ENCODE peak calls at places on chromosomes 1 and 21, in nine cellular contexts. L, G, J, Y, R, H, V, Q and U are unnamed samples.

GRCh38 chr1:113035086-113035485 is 37.9 kb upstream of the LRIG2 start:
- DNase-seq in L (no peak), Y (no peak), J (no peak), V (no peak), G (no peak), R (no peak), Q (no peak), H (no peak), U (no peak)

GRCh38 chr1:226061793-226062557 is 541 bp upstream of the H3-3A start:
- DNase-seq in Y (no peak), J (peak; percentile 77), G (peak; percentile 91), V (peak; percentile 88), Q (peak; percentile 78), R (peak; percentile 87), H (peak; percentile 31), L (peak; percentile 89), U (peak; percentile 84)

GRCh38 chr1:43171312-43171875 is 696 bp downstream of the EBNA1BP2 start:
- DNase-seq in L (no peak), H (no peak), Q (peak; percentile 4), R (no peak), J (no peak), G (peak; percentile 36), Y (no peak), V (no peak), U (no peak)

GRCh38 chr1:116921301-116921885 is 11.7 kb downstream of the PTGFRN start:
- DNase-seq in Q (no peak), R (no peak), L (no peak), Y (no peak), J (no peak), V (no peak), H (no peak), G (no peak), U (no peak)

GRCh38 chr1:109918077-109918606 is 7.5 kb downstream of the CSF1 start:
- DNase-seq in J (no peak), G (no peak), H (no peak), R (no peak), Y (no peak), Q (peak; percentile 83), L (no peak), V (no peak), U (no peak)

GRCh38 chr1:152533327-152533938 is 19.2 kb downstream of the CRCT1 start:
- DNase-seq in Q (peak; percentile 2), G (no peak), L (no peak), H (no peak), R (peak; percentile 35), J (no peak), Y (peak; percentile 56), V (no peak), U (peak; percentile 71)

GRCh38 chr1:201096977-201097856 is 15.0 kb downstream of the CACNA1S start:
- DNase-seq in G (no peak), Y (no peak), J (no peak), H (no peak), V (no peak), R (no peak), L (no peak), Q (no peak), U (no peak)

GRCh38 chr1:230632273-230632873 is 9.9 kb upstream of the COG2 start:
- DNase-seq in H (no peak), V (no peak), R (peak; percentile 52), Q (peak; percentile 32), G (peak; percentile 70), L (no peak), J (no peak), Y (peak; percentile 52), U (peak; percentile 33)

GRCh38 chr1:101203812-101204540 is 32.8 kb upstream of the S1PR1 start:
- DNase-seq in R (no peak), G (peak; percentile 15), L (peak; percentile 53), H (no peak), Y (no peak), J (no peak), V (no peak), Q (peak; percentile 39), U (no peak)

GRCh38 chr21:43779660-43780059 is 3.6 kb upstream of the CSTB start:
- DNase-seq in Y (no peak), R (no peak), H (no peak), J (no peak), Q (no peak), L (no peak), V (no peak), G (no peak), U (no peak)

GRCh38 chr1:170634819-170635410 is 29.0 kb upstream of the PRRX1 start:
- DNase-seq in L (no peak), J (no peak), G (no peak), Q (no peak), V (no peak), R (no peak), Y (no peak), H (no peak), U (no peak)

GRCh38 chr1:182248721-182249120 is 142.9 kb downstream of the GLUL start:
- DNase-seq in V (no peak), H (no peak), J (no peak), Y (no peak), R (no peak), Q (no peak), L (no peak), G (no peak), U (no peak)

GRCh38 chr1:94614980-94615379 is 73.4 kb upstream of the F3 start:
- DNase-seq in J (no peak), V (peak; percentile 76), Q (peak; percentile 72), R (no peak), L (peak; percentile 38), Y (no peak), G (no peak), H (no peak), U (no peak)

GRCh38 chr1:94801919-94802546 is 18.1 kb upstream of the SLC44A3 start:
- DNase-seq in R (peak; percentile 34), H (no peak), V (peak; percentile 61), Y (peak; percentile 68), G (peak; percentile 63), J (no peak), L (peak; percentile 40), Q (peak; percentile 96), U (no peak)

GRCh38 chr1:15736035-15736665 is at the start of gene SLC25A34:
- DNase-seq in V (peak; percentile 93), G (no peak), H (no peak), Q (no peak), R (peak; percentile 97), Y (no peak), L (peak; percentile 93), J (no peak), U (no peak)

GRCh38 chr1:157157481-157158190 is 19.4 kb upstream of the ETV3 start:
- DNase-seq in R (no peak), V (peak; percentile 25), Q (peak; percentile 62), G (no peak), Y (no peak), L (no peak), J (no peak), H (no peak), U (no peak)

GRCh38 chr1:239386453-239387303 is at the start of gene CHRM3:
- DNase-seq in H (no peak), R (peak; percentile 95), L (no peak), J (no peak), Y (no peak), V (peak; percentile 87), G (peak; percentile 85), Q (no peak), U (peak; percentile 79)
- TF ChIP-seq CTCF in H (no peak), R (peak; percentile 62), L (no peak), J (no peak), Y (no peak), V (no peak), G (peak; percentile 43), Q (no peak), U (no peak)

GRCh38 chr1:234262754-234263105 is 110.5 kb upstream of the COA6 start:
- DNase-seq in G (no peak), L (no peak), Q (no peak), J (no peak), R (peak; percentile 90), V (no peak), Y (no peak), H (no peak), U (no peak)

GRCh38 chr1:234262007-234262753 is 111.1 kb upstream of the COA6 start:
- DNase-seq in G (no peak), L (no peak), R (peak; percentile 55), H (no peak), J (no peak), Y (no peak), Q (no peak), V (no peak), U (no peak)

GRCh38 chr1:234265321-234265720 is 107.9 kb upstream of the COA6 start:
- DNase-seq in R (no peak), Y (no peak), L (no peak), Q (no peak), V (no peak), G (no peak), J (no peak), H (no peak), U (no peak)

GRCh38 chr1:234264832-234265231 is 108.4 kb upstream of the COA6 start:
- DNase-seq in H (no peak), Q (no peak), Y (no peak), R (no peak), G (no peak), L (no peak), V (no peak), J (no peak), U (no peak)

GRCh38 chr1:234265861-234266260 is 107.4 kb upstream of the COA6 start:
- DNase-seq in J (no peak), L (no peak), Q (no peak), R (no peak), Y (no peak), V (no peak), G (no peak), H (no peak), U (no peak)
- TF ChIP-seq CTCF in J (no peak), L (no peak), Q (no peak), R (no peak), Y (no peak), V (no peak), G (no peak), H (no peak), U (no peak)

GRCh38 chr1:44220001-44220751 is 6.9 kb downstream of the DMAP1 start:
- DNase-seq in V (no peak), H (no peak), Y (no peak), L (no peak), R (no peak), J (no peak), Q (peak; percentile 76), G (no peak), U (no peak)
- TF ChIP-seq CTCF in V (no peak), H (no peak), Y (no peak), L (no peak), R (no peak), J (no peak), Q (peak; percentile 13), G (no peak), U (no peak)

DNA sequence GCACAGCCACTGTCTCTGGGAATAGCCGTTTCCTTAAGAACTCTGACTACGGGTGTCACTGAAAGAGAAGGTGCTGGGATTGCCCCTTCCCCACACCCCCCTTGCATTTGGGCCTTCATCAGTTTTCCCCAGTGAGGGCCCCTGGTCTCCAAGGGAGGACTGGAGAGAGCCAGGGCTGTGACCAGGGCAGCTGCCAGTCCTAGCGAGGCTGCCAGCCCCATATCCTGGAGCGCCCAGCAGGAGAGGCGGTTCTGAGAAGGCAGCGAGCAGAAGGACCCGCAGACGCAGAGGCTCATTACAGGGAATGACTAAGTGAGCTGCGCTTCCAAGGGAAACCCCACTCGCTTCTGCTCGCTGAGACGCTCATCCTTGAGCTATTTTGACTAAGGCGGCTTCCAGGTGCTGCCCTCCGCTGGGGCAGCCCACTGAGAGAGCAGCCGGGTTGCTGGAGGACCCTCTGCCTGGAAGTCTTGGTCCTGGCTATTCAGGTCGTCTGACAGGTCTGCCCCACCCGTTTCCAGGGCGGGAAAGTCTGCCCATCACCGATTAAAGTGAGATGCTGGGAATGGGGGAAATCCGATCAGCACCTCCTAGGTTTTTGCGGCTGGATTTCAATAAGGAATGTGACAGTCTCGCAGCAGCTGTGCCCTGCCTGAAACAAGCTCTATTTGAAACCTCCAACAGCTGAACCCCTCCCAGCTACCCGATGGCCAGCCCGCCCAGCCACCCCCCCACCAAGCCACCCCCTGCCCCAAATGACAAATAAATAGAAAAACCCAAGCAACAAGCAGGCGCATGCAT is 2.9 kb downstream of the KCNN3 start:
- DNase-seq in H (no peak), R (peak; percentile 23), J (no peak), L (peak; percentile 66), Y (no peak), G (peak; percentile 64), Q (peak; percentile 27), V (no peak), U (no peak)
- TF ChIP-seq CTCF in H (no peak), R (no peak), J (no peak), L (no peak), Y (no peak), G (no peak), Q (no peak), V (no peak), U (no peak)